ENCODE peak calls at places on chromosome 9, in four cellular contexts. M, H, P and O are unnamed samples.

GRCh38 chr9:133257398-133258053 is 17.5 kb downstream of the ABO start:
- DNase-seq in P (no peak), H (no peak), M (no peak), O (no peak)

GRCh38 chr9:69036319-69036718 is 767 bp downstream of the FXN start:
- DNase-seq in H (no peak), M (no peak), P (no peak), O (no peak)

GRCh38 chr9:134687556-134687955 is 46.0 kb downstream of the COL5A1 start:
- DNase-seq in M (no peak), P (no peak), H (no peak), O (peak)

GRCh38 chr9:3436629-3437028 is 89.2 kb downstream of the RFX3 start:
- DNase-seq in M (peak), H (no peak), P (no peak), O (no peak)

GRCh38 chr9:135075234-135076142 is 12.0 kb upstream of the OLFM1 start:
- DNase-seq in H (peak), P (peak), M (peak), O (peak)

GRCh38 chr9:82206490-82206889 is 217.9 kb downstream of the SPATA31D1 start:
- DNase-seq in H (no peak), M (no peak), P (no peak), O (no peak)

GRCh38 chr9:83598487-83598886 is 24.5 kb upstream of the IDNK start:
- DNase-seq in P (no peak), H (no peak), M (peak), O (no peak)

GRCh38 chr9:90830977-90831376 is 29.4 kb downstream of the SYK start:
- DNase-seq in H (no peak), M (no peak), P (no peak), O (no peak)

GRCh38 chr9:14406463-14406862 is 92.5 kb upstream of the NFIB start:
- DNase-seq in H (no peak), P (no peak), M (no peak), O (no peak)

GRCh38 chr9:100756217-100756616 is 178.3 kb downstream of the CAVIN4 start:
- DNase-seq in H (peak), P (no peak), M (no peak), O (no peak)

GRCh38 chr9:306907-307306 is 92.2 kb downstream of the DOCK8 start:
- DNase-seq in P (no peak), M (no peak), H (no peak), O (no peak)

GRCh38 chr9:21153688-21154608 is 12.3 kb upstream of the IFNW1 start:
- DNase-seq in P (no peak), H (peak), M (peak), O (no peak)

GRCh38 chr9:130499804-130500263 is 55.1 kb downstream of the ASS1 start:
- DNase-seq in H (no peak), P (peak), M (no peak), O (peak)
- TF ChIP-seq CTCF in H (no peak), P (no peak), M (no peak), O (no peak)

DNA sequence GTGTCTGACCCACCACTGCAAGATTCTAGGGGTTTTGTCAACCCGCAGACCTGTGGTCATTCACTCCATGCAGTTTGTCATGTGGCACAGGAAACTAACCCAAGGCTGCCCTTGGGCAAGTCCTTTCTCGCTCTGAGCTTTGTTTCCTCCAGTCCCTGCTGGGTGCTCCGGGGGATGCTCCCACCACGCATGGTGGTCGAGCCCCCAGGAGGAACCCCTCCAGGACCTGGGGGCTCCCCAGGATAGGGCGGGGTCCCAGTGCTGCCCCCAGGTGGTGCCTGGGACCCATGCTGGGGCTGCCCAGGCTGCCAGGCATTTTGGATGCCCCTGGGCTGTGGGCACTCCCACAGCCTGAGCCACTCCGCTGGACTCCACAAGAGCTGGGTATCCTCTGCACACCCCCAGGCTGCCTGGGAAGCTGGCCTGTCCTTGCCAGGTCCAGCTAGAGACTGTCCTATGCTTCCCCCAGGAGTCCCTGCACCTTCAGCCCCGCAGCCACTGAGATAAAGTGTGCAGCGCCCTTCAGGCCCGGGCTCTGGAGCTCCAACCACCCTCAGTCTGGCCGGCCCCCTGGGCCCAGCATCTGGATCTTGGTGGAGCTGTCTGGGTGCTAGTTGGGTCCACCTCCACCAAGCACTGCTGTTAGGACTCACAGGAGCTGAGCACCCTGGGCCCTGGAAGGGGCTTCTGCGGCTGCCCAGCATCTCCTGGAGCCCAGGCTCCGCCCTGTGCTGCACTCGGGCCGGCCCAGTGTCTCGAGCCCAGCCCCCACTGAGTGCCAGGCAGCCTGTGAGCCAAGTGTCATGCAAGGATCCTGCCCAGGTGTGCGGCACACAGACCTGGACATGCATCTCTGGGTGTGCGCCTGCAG is 104.3 kb downstream of the PHF2 start:
- DNase-seq in P (no peak), H (no peak), M (no peak), O (peak)
- TF ChIP-seq CTCF in P (no peak), H (no peak), M (peak), O (no peak)

GRCh38 chr9:94065535-94065961 is 18.7 kb upstream of the PTPDC1 start:
- DNase-seq in H (peak), M (peak), P (peak), O (peak)

DNA sequence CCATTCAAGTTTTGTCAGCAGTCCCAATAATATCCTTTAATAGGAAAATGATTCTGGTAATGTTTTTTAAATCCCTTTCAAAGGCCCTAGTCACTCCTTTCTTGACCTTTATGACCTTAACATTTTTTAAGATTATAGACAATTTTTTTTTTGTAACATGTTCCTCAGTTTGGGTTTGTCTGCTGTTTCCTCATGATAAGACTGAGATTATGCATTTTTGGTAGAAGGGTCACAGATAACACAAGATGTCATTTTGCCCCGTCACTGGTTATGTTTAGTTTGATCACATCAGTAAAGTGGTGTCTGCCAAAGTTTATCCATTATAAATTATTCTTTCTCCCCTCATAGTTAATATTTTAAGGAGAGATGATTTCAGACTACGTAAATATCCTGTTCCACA is 16.0 kb upstream of the PTPDC1 start:
- DNase-seq in H (no peak), M (no peak), P (no peak), O (no peak)
- TF ChIP-seq CTCF in H (no peak), M (no peak), P (no peak), O (no peak)

GRCh38 chr9:114153761-114154596 is 1.4 kb upstream of the COL27A1 start:
- DNase-seq in P (peak), M (no peak), H (peak), O (no peak)
- TF ChIP-seq CTCF in P (no peak), M (peak), H (peak), O (no peak)

GRCh38 chr9:124778575-124779367 is 1.8 kb downstream of the OLFML2A start:
- DNase-seq in M (no peak), P (no peak), H (no peak), O (no peak)

GRCh38 chr9:124774131-124774978 is 2.6 kb upstream of the OLFML2A start:
- DNase-seq in H (peak), M (peak), P (peak), O (peak)

GRCh38 chr9:124779368-124780059 is 2.6 kb downstream of the OLFML2A start:
- DNase-seq in H (peak), P (peak), M (peak), O (no peak)

GRCh38 chr9:124776613-124776951 is 351 bp upstream of the OLFML2A start:
- DNase-seq in P (no peak), H (no peak), M (no peak), O (no peak)

GRCh38 chr9:124776952-124777645 is at the start of gene OLFML2A:
- DNase-seq in M (no peak), H (peak), P (peak), O (peak)
- TF ChIP-seq CTCF in M (no peak), H (peak), P (no peak), O (peak)

GRCh38 chr9:138063785-138064184 is 186.2 kb downstream of the CACNA1B start:
- DNase-seq in M (no peak), P (no peak), H (no peak), O (no peak)

GRCh38 chr9:138065287-138065686 is 187.7 kb downstream of the CACNA1B start:
- DNase-seq in H (no peak), P (no peak), M (no peak), O (peak)

GRCh38 chr9:138064547-138064946 is 187.0 kb downstream of the CACNA1B start:
- DNase-seq in P (no peak), H (no peak), M (no peak), O (no peak)

GRCh38 chr9:138067594-138068367 is 190.2 kb downstream of the CACNA1B start:
- DNase-seq in M (no peak), P (no peak), H (no peak), O (peak)

GRCh38 chr9:138066049-138066448 is 188.5 kb downstream of the CACNA1B start:
- DNase-seq in M (no peak), P (no peak), H (no peak), O (peak)
- TF ChIP-seq CTCF in M (no peak), P (no peak), H (no peak), O (no peak)

DNA sequence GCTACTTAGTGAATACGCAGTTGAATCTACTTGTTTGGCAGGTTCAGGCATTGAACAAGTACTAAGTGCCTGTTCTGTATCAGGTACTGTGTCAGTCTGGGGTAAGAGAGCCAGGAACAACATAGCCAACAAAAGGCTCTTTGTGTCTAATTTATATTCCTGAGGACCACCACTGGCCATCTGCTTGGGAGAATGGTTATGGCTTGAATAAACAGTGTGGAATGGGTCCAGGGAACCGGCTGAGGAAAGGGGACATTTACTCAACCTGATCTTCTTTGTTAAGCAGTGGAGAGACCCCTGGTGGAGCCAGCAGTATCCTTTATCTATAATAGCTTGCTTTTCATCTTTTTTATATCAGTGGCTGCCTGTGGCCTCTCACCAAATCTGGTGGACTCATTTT is 38.6 kb downstream of the EXOSC2 start:
- DNase-seq in P (no peak), H (no peak), M (no peak), O (no peak)
- TF ChIP-seq CTCF in P (no peak), H (no peak), M (no peak), O (no peak)

GRCh38 chr9:89731262-89731980 is 126.6 kb downstream of the GADD45G start:
- DNase-seq in M (no peak), P (no peak), H (no peak), O (no peak)

GRCh38 chr9:89732295-89732951 is 127.6 kb downstream of the GADD45G start:
- DNase-seq in M (no peak), P (no peak), H (no peak), O (no peak)

GRCh38 chr9:89729954-89730530 is 125.2 kb downstream of the GADD45G start:
- DNase-seq in M (no peak), H (no peak), P (no peak), O (no peak)

GRCh38 chr9:89732952-89733349 is 128.1 kb downstream of the GADD45G start:
- DNase-seq in H (no peak), P (no peak), M (no peak), O (no peak)

GRCh38 chr9:89730715-89731114 is 125.9 kb downstream of the GADD45G start:
- DNase-seq in M (no peak), P (peak), H (no peak), O (peak)
- TF ChIP-seq CTCF in M (no peak), P (no peak), H (no peak), O (no peak)

DNA sequence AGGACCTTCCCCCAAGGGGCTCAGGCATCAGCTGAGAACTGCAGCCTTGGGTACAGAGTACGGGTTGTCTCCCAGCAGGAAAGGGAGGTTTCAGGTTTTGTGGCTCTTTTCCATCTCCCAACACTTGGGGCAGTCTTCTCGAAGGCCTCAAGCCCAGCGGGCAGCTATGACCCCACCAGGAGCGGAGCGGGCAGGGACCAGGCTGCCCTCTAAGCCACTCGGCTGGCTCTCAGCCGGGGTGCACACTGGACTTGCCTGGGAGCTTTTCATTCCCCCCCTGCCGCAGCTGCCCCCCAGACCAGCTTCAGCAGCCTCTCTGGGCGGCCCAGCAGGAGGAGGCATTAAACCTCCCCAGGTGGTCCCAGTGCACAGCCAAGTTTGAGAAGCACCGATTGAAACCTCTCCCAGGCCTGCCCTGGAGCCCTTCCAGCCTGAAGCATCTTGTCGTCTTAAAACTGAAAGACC is 20.8 kb downstream of the NTNG2 start:
- DNase-seq in M (no peak), H (peak), P (no peak), O (no peak)
- TF ChIP-seq CTCF in M (peak), H (peak), P (no peak), O (no peak)

DNA sequence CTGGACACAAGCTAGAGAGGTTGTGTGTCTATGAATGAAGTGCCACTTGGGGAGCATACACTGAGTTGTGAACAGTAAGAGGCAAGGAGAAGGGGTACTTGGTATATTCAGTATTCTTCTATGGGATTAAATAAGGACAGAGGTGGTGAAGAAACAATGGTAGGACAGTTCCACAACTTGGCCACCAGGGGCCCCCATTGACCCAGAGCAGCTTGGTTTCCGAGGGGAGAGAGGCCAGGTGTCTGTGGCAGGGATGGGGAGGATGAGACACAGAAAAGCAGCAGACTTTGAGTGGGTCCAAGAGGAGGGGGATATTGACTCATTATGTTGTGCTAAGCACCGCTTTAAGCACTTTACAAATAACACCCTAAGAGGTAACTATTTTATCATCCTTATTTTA is 220.6 kb downstream of the MELK start:
- DNase-seq in H (no peak), M (no peak), P (no peak), O (no peak)
- TF ChIP-seq CTCF in H (peak), M (no peak), P (no peak), O (no peak)